ENCODE peak calls at places on chromosomes 6 and 20, in nine cellular contexts. T is stromal cell of bone marrow; P is stimulated activated CD8-positive, alpha-beta memory T cell treated with anti-CD3 and anti-CD28 coated beads, Interleukin-4, amount 100 ng/mL, for 1 hour; O is activated naive CD4-positive, alpha-beta T cell treated with anti-CD3 and anti-CD28 coated beads, Interleukin-2, amount 50 U/mL, for 16 hours; C is stimulated activated effector memory CD8-positive, alpha-beta T cell treated with anti-CD3 and anti-CD28 coated beads, Interleukin-12 subunit alpha, Interleukin-12 subunit beta, amount 100 ng/mL, for 72 hours; Q is HT-29; Y is KG1; Z is CD8-positive, alpha-beta T cell; U is SW480. A is an unnamed sample.

GRCh38 chr6:36547646-36548400 is 544 bp upstream of the STK38 start:
- DNase-seq in O (no peak), C (no peak), Y (no peak), P (no peak), T (no peak), U (no peak), Q (no peak), Z (no peak), A (no peak)

GRCh38 chr6:36249010-36249409 is 20.9 kb upstream of the PNPLA1 start:
- DNase-seq in T (peak; percentile 16), P (no peak), U (no peak), C (no peak), Y (no peak), Z (no peak), O (no peak), Q (peak; percentile 4), A (no peak)

GRCh38 chr6:14871196-14871595 is 374.7 kb upstream of the JARID2 start:
- DNase-seq in U (no peak), P (no peak), O (no peak), Z (no peak), Q (no peak), Y (no peak), T (no peak), C (no peak), A (no peak)

GRCh38 chr20:18314786-18315406 is 26.6 kb downstream of the ZNF133 start:
- DNase-seq in Y (no peak), C (no peak), P (no peak), Q (no peak), Z (no peak), T (peak; percentile 41), O (no peak), U (no peak), A (no peak)

GRCh38 chr6:145838305-145838704 is 23.7 kb upstream of the FBXO30 start:
- DNase-seq in P (no peak), Z (no peak), Q (no peak), Y (no peak), T (no peak), C (no peak), O (no peak), U (no peak), A (no peak)

GRCh38 chr20:19274412-19275015 is 62.1 kb downstream of the SLC24A3 start:
- DNase-seq in T (no peak), Q (no peak), U (no peak), C (no peak), Z (no peak), Y (no peak), O (no peak), P (no peak), A (no peak)

GRCh38 chr6:134714679-134715078 is 235.2 kb downstream of the ALDH8A1 start:
- DNase-seq in Q (peak; percentile 98), Y (no peak), T (no peak), O (no peak), P (no peak), C (no peak), Z (no peak), U (no peak), A (no peak)

GRCh38 chr20:9417665-9418064 is 96.7 kb upstream of the LAMP5 start:
- DNase-seq in U (no peak), Z (no peak), T (no peak), C (no peak), O (no peak), Q (no peak), Y (no peak), P (no peak), A (no peak)

GRCh38 chr6:53679446-53679933 is 13.9 kb upstream of the KLHL31 start:
- DNase-seq in P (no peak), O (no peak), Q (peak; percentile 79), T (peak; percentile 25), Y (no peak), Z (no peak), C (no peak), U (peak; percentile 45), A (peak; percentile 30)

GRCh38 chr6:781350-781961 is 88.5 kb upstream of the EXOC2 start:
- DNase-seq in C (no peak), Y (no peak), P (no peak), Q (no peak), T (no peak), U (no peak), O (no peak), Z (no peak), A (peak; percentile 84)

GRCh38 chr6:170027111-170028043 is 263.5 kb downstream of the DLL1 start:
- DNase-seq in C (no peak), Y (no peak), Q (no peak), T (no peak), Z (no peak), O (peak; percentile 5), P (no peak), U (peak; percentile 8), A (no peak)

GRCh38 chr6:45448417-45449389 is 71.0 kb upstream of the SUPT3H start:
- DNase-seq in T (no peak), C (no peak), Y (no peak), P (no peak), Z (no peak), O (no peak), Q (no peak), U (no peak), A (no peak)

GRCh38 chr20:1633535-1633934 is 13.7 kb upstream of the SIRPB1 start:
- DNase-seq in O (no peak), Q (no peak), Y (no peak), T (no peak), P (no peak), C (no peak), U (no peak), Z (no peak), A (peak; percentile 6)

GRCh38 chr6:154408906-154409500 is 52.4 kb upstream of the IPCEF1 start:
- DNase-seq in P (no peak), Z (no peak), Q (peak; percentile 64), Y (no peak), O (no peak), C (no peak), T (no peak), U (no peak), A (no peak)

GRCh38 chr6:12344949-12345693 is 55.0 kb downstream of the EDN1 start:
- DNase-seq in Q (no peak), P (no peak), U (no peak), C (no peak), T (no peak), Y (no peak), Z (no peak), O (no peak), A (no peak)

GRCh38 chr6:169724554-169725269 is 412 bp upstream of the PHF10 start:
- DNase-seq in O (peak; percentile 80), U (peak; percentile 46), Z (peak; percentile 53), P (peak; percentile 41), Q (no peak), C (no peak), Y (peak; percentile 58), T (no peak), A (peak; percentile 73)

GRCh38 chr20:24098886-24099285 is 110.3 kb upstream of the GGTLC1 start:
- DNase-seq in T (peak; percentile 48), P (no peak), O (no peak), Z (no peak), Q (no peak), Y (no peak), C (no peak), U (peak; percentile 27), A (no peak)

GRCh38 chr20:62210496-62210855 is 9.6 kb downstream of the HRH3 start:
- DNase-seq in U (no peak), Y (no peak), O (no peak), T (no peak), P (no peak), Z (no peak), C (no peak), Q (no peak), A (no peak)

GRCh38 chr6:137589067-137589848 is 95.1 kb upstream of the OLIG3 start:
- DNase-seq in C (peak; percentile 21), Y (peak; percentile 22), O (peak; percentile 21), P (peak; percentile 26), Z (peak; percentile 26), T (peak; percentile 1), Q (peak; percentile 58), U (peak; percentile 32), A (peak; percentile 65)

GRCh38 chr20:35845561-35845960 is 73.7 kb downstream of the PHF20 start:
- DNase-seq in P (no peak), Q (no peak), O (no peak), U (no peak), Y (no peak), C (no peak), Z (no peak), T (peak; percentile 40), A (no peak)

GRCh38 chr20:50891138-50891537 is 40.1 kb downstream of the ADNP start:
- DNase-seq in T (no peak), P (no peak), Y (no peak), Q (no peak), O (no peak), U (no peak), C (no peak), Z (no peak), A (no peak)

GRCh38 chr6:31203345-31203979 is 33.0 kb upstream of the POU5F1 start:
- DNase-seq in U (peak; percentile 95), Z (peak; percentile 45), Q (peak; percentile 87), C (no peak), T (no peak), P (no peak), O (peak; percentile 74), Y (peak; percentile 56), A (peak; percentile 19)

GRCh38 chr6:90459225-90459758 is 127.6 kb downstream of the MAP3K7 start:
- DNase-seq in Q (no peak), T (no peak), Y (no peak), U (no peak), P (no peak), O (no peak), C (no peak), Z (no peak), A (no peak)

GRCh38 chr20:49457444-49457843 is 25.0 kb downstream of the KCNB1 start:
- DNase-seq in C (no peak), T (no peak), P (no peak), O (no peak), Z (no peak), U (no peak), Q (no peak), Y (no peak), A (no peak)

GRCh38 chr6:123810948-123811347 is 7.3 kb downstream of the NKAIN2 start:
- DNase-seq in Y (peak; percentile 62), O (no peak), Q (no peak), P (no peak), Z (no peak), T (no peak), C (no peak), U (no peak), A (no peak)

GRCh38 chr6:15436451-15436850 is 190.6 kb downstream of the JARID2 start:
- DNase-seq in U (no peak), Z (no peak), P (no peak), C (no peak), Q (no peak), O (no peak), T (no peak), Y (no peak), A (no peak)

GRCh38 chr6:15358579-15359327 is 112.9 kb downstream of the JARID2 start:
- DNase-seq in P (no peak), Y (no peak), C (no peak), Q (no peak), U (no peak), Z (no peak), T (no peak), O (no peak), A (no peak)

A was measured in K562.